ENCODE peak calls at places on chromosomes 16 and 17, in ten cellular contexts. Z, U, F, D, P, A, Y, K, T and R are unnamed samples.

GRCh38 chr16:11051430-11052079 is 107.2 kb downstream of the CLEC16A start:
- DNase-seq in Z (no peak), U (no peak), F (no peak), D (no peak), P (no peak), A (no peak), Y (no peak), K (no peak), T (no peak), R (no peak)

GRCh38 chr16:19410435-19411153 is 7.1 kb upstream of the TMC5 start:
- DNase-seq in Z (no peak), U (peak), F (peak), D (peak), P (no peak), A (no peak), Y (peak), K (no peak), T (no peak), R (peak)

GRCh38 chr17:67026341-67026740 is 18.0 kb upstream of the CACNG1 start:
- DNase-seq in Z (no peak), U (no peak), F (no peak), D (no peak), P (no peak), A (no peak), Y (no peak), K (no peak), T (no peak), R (no peak)

GRCh38 chr17:7383742-7384488 is 3.0 kb downstream of the TNK1 start:
- DNase-seq in Z (no peak), U (peak), F (no peak), D (peak), P (peak), A (no peak), Y (no peak), K (no peak), T (no peak), R (no peak)

GRCh38 chr16:59179446-59180082 is 445.4 kb upstream of the GOT2 start:
- DNase-seq in Z (no peak), U (no peak), F (peak), D (no peak), P (no peak), A (no peak), Y (no peak), K (peak), T (no peak), R (no peak)

GRCh38 chr16:10619271-10619849 is 39.0 kb upstream of the EMP2 start:
- DNase-seq in Z (no peak), U (peak), F (no peak), D (peak), P (no peak), A (no peak), Y (no peak), K (no peak), T (no peak), R (peak)

GRCh38 chr17:35022536-35023063 is 40.9 kb downstream of the RFFL start:
- DNase-seq in Z (peak), U (peak), F (peak), D (no peak), P (peak), A (peak), Y (peak), K (peak), T (peak), R (peak)

GRCh38 chr16:47413041-47413440 is 47.8 kb downstream of the ITFG1 start:
- DNase-seq in Z (no peak), U (no peak), F (no peak), D (no peak), P (no peak), A (no peak), Y (no peak), K (no peak), T (no peak), R (no peak)

GRCh38 chr16:53212899-53213235 is 158.1 kb downstream of the CHD9 start:
- DNase-seq in Z (no peak), U (no peak), F (no peak), D (no peak), P (no peak), A (no peak), Y (no peak), K (no peak), T (no peak), R (no peak)

GRCh38 chr17:51585514-51586104 is 325.3 kb downstream of the UTP18 start:
- DNase-seq in Z (no peak), U (peak), F (peak), D (peak), P (no peak), A (peak), Y (peak), K (no peak), T (no peak), R (no peak)

GRCh38 chr17:57498443-57498842 is 242.1 kb downstream of the MSI2 start:
- DNase-seq in Z (no peak), U (no peak), F (no peak), D (no peak), P (no peak), A (no peak), Y (no peak), K (no peak), T (no peak), R (no peak)

GRCh38 chr17:68205251-68205807 is 42.5 kb upstream of the AMZ2 start:
- DNase-seq in Z (peak), U (peak), F (peak), D (peak), P (peak), A (peak), Y (peak), K (peak), T (peak), R (peak)

GRCh38 chr17:3695129-3695722 is 729 bp downstream of the P2RX5 start:
- DNase-seq in Z (no peak), U (no peak), F (no peak), D (no peak), P (no peak), A (no peak), Y (no peak), K (no peak), T (peak), R (peak)

GRCh38 chr17:8005357-8005756 is 2.9 kb downstream of the GUCY2D start:
- DNase-seq in Z (no peak), U (no peak), F (no peak), D (no peak), P (no peak), A (no peak), Y (no peak), K (no peak), T (no peak), R (no peak)

GRCh38 chr17:74877592-74878543 is 5.1 kb upstream of the FDXR start:
- DNase-seq in Z (no peak), U (peak), F (no peak), D (no peak), P (no peak), A (no peak), Y (peak), K (no peak), T (no peak), R (no peak)

GRCh38 chr17:40340880-40341807 is 23.4 kb downstream of the GJD3 start:
- DNase-seq in Z (no peak), U (peak), F (peak), D (peak), P (peak), A (peak), Y (peak), K (peak), T (peak), R (peak)

GRCh38 chr17:65057520-65058075 is 1.1 kb upstream of the GNA13 start:
- DNase-seq in Z (no peak), U (peak), F (no peak), D (no peak), P (no peak), A (peak), Y (peak), K (no peak), T (no peak), R (peak)

GRCh38 chr16:77788196-77789084 is at the start of gene VAT1L:
- DNase-seq in Z (no peak), U (no peak), F (peak), D (peak), P (no peak), A (no peak), Y (no peak), K (peak), T (peak), R (no peak)

GRCh38 chr16:71172808-71173207 is 57.7 kb downstream of the HYDIN start:
- DNase-seq in Z (no peak), U (no peak), F (no peak), D (no peak), P (no peak), A (no peak), Y (no peak), K (no peak), T (no peak), R (no peak)

GRCh38 chr17:81420769-81421462 is 25.7 kb downstream of the BAHCC1 start:
- DNase-seq in Z (no peak), U (peak), F (no peak), D (no peak), P (no peak), A (no peak), Y (peak), K (no peak), T (peak), R (peak)

GRCh38 chr17:35245196-35245486 is 2.3 kb downstream of the SLFN5 start:
- DNase-seq in Z (peak), U (no peak), F (peak), D (no peak), P (no peak), A (no peak), Y (no peak), K (peak), T (no peak), R (no peak)

GRCh38 chr17:75517277-75517865 is 1.0 kb downstream of the TSEN54 start:
- DNase-seq in Z (no peak), U (peak), F (peak), D (peak), P (peak), A (peak), Y (peak), K (no peak), T (no peak), R (no peak)

GRCh38 chr16:80743273-80743672 is 61.1 kb downstream of the CDYL2 start:
- DNase-seq in Z (no peak), U (no peak), F (no peak), D (no peak), P (no peak), A (no peak), Y (no peak), K (no peak), T (no peak), R (no peak)

GRCh38 chr17:74780443-74781238 is 4.5 kb upstream of the NAT9 start:
- DNase-seq in Z (no peak), U (no peak), F (peak), D (peak), P (no peak), A (no peak), Y (no peak), K (no peak), T (no peak), R (no peak)

GRCh38 chr17:57243171-57243622 is 13.1 kb upstream of the MSI2 start:
- DNase-seq in Z (no peak), U (peak), F (peak), D (peak), P (peak), A (peak), Y (peak), K (peak), T (peak), R (peak)

GRCh38 chr17:47204722-47205418 is 4.3 kb upstream of the MYL4 start:
- DNase-seq in Z (no peak), U (no peak), F (no peak), D (no peak), P (no peak), A (no peak), Y (peak), K (no peak), T (no peak), R (no peak)

GRCh38 chr16:69393898-69394849 is 8.4 kb upstream of the TERF2 start:
- DNase-seq in Z (no peak), U (no peak), F (no peak), D (no peak), P (no peak), A (no peak), Y (no peak), K (no peak), T (no peak), R (no peak)

GRCh38 chr17:31067699-31068184 is 27.0 kb upstream of the NF1 start:
- DNase-seq in Z (peak), U (no peak), F (peak), D (no peak), P (no peak), A (no peak), Y (no peak), K (peak), T (no peak), R (no peak)

GRCh38 chr17:50346313-50347086 is 574 bp downstream of the XYLT2 start:
- DNase-seq in Z (no peak), U (peak), F (peak), D (peak), P (no peak), A (peak), Y (peak), K (no peak), T (peak), R (peak)

GRCh38 chr17:43015579-43015978 is 6.6 kb downstream of the VAT1 start:
- DNase-seq in Z (no peak), U (no peak), F (no peak), D (no peak), P (no peak), A (no peak), Y (peak), K (no peak), T (peak), R (peak)

GRCh38 chr16:84329016-84329415 is 34.3 kb downstream of the WFDC1 start:
- DNase-seq in Z (no peak), U (no peak), F (no peak), D (no peak), P (no peak), A (no peak), Y (no peak), K (no peak), T (no peak), R (no peak)

DNA sequence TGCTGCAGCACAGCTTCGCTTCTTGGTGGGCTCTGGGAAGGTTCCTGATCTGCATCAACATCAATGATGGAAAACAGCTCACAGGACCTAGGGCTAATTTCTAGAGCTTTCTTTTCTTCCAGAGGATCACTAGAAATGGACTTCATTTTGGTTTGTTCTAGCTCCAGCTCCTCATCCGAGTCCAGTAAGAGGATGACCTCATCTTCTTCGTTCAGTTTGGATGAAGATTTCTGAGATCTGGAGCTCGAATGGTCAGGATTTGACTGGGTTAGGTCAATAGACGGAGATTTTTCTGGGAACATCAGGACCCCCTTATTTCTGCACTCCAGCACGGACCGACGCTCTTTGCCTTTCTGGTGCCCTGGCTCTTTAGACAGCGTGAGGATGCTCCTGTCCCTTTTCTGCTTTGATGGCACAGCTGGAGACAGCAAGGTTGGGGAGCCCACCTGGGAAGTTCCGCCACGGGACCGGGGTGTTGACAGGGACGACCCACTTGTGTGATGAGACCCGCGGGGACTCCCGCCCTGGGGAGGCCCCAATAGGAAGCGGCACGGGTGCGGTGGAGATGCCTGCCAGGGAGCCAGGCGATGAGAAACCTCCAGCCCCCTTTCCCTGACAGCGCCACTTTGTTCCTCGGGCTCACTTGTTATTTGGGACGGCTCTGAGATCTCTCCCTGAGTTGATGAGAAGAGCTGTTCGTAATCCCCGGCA is 12.9 kb upstream of the NLRC3 start:
- DNase-seq in Z (no peak), U (no peak), F (no peak), D (no peak), P (no peak), A (no peak), Y (no peak), K (no peak), T (no peak), R (no peak)
- TF ChIP-seq CTCF in Z (no peak), U (no peak), F (no peak), D (no peak), P (no peak), A (no peak), Y (no peak), K (no peak), T (no peak), R (no peak)

GRCh38 chr16:56277040-56277439 is 85.8 kb downstream of the GNAO1 start:
- DNase-seq in Z (no peak), U (no peak), F (peak), D (peak), P (no peak), A (no peak), Y (no peak), K (no peak), T (peak), R (no peak)
- TF ChIP-seq CTCF in Z (no peak), U (no peak), F (no peak), D (peak), P (peak), A (no peak), Y (no peak), K (peak), T (no peak), R (no peak)

GRCh38 chr17:78689029-78689428 is 93.0 kb downstream of the CYTH1 start:
- DNase-seq in Z (no peak), U (no peak), F (no peak), D (no peak), P (no peak), A (no peak), Y (no peak), K (no peak), T (no peak), R (no peak)
- TF ChIP-seq CTCF in Z (no peak), U (no peak), F (no peak), D (peak), P (peak), A (no peak), Y (no peak), K (peak), T (no peak), R (peak)

GRCh38 chr17:2122641-2123302 is 67.9 kb downstream of the HIC1 start:
- DNase-seq in Z (no peak), U (peak), F (no peak), D (no peak), P (no peak), A (peak), Y (peak), K (peak), T (peak), R (peak)
- TF ChIP-seq CTCF in Z (peak), U (no peak), F (no peak), D (no peak), P (no peak), A (peak), Y (peak), K (peak), T (no peak), R (no peak)